ENCODE peak calls at places on chromosomes 13 and 19, in four cellular contexts. L is H1, U is SK-N-SH, D is HepG2. C is an unnamed sample.

GRCh38 chr19:10568444-10568825 is 344 bp downstream of the CDKN2D start:
- DNase-seq in L (no peak), U (no peak), D (no peak), C (no peak)

GRCh38 chr13:18959996-18960395 is 221.6 kb downstream of the TUBA3C start:
- DNase-seq in L (no peak), U (no peak), D (no peak), C (no peak)

GRCh38 chr13:44906758-44907157 is 82.5 kb downstream of the NUFIP1 start:
- DNase-seq in L (no peak), U (no peak), D (no peak), C (no peak)

GRCh38 chr19:28999733-29000433 is 213.1 kb downstream of the UQCRFS1 start:
- DNase-seq in L (no peak), U (no peak), D (no peak), C (no peak)

GRCh38 chr13:50838701-50839100 is 4.8 kb downstream of the DLEU7 start:
- DNase-seq in L (no peak), U (no peak), D (no peak), C (no peak)

GRCh38 chr19:15399234-15399515 is 19.6 kb upstream of the AKAP8 start:
- DNase-seq in L (no peak), U (no peak), D (no peak), C (no peak)

GRCh38 chr13:30371649-30372265 is 50.5 kb upstream of the UBE2L5 start:
- DNase-seq in L (no peak), U (no peak), D (peak), C (peak)

GRCh38 chr13:114043421-114044053 is 69.7 kb upstream of the C13orf46 start:
- DNase-seq in L (no peak), U (peak), D (peak), C (no peak)

GRCh38 chr19:41263042-41263849 is 926 bp upstream of the HNRNPUL1 start:
- DNase-seq in L (no peak), U (peak), D (peak), C (peak)

GRCh38 chr19:289651-290538 is 1.3 kb downstream of the PLPP2 start:
- DNase-seq in L (peak), U (peak), D (peak), C (no peak)

GRCh38 chr13:67117010-67117550 is 113.1 kb downstream of the PCDH9 start:
- DNase-seq in L (no peak), U (no peak), D (no peak), C (no peak)

GRCh38 chr13:113620036-113620435 is 35.5 kb downstream of the TFDP1 start:
- DNase-seq in L (no peak), U (peak), D (no peak), C (no peak)

GRCh38 chr13:76609643-76610042 is 276.6 kb downstream of the KCTD12 start:
- DNase-seq in L (no peak), U (no peak), D (no peak), C (no peak)

GRCh38 chr13:98796798-98797197 is 44.3 kb upstream of the SLC15A1 start:
- DNase-seq in L (no peak), U (peak), D (no peak), C (no peak)

GRCh38 chr19:43767316-43767715 is 12.6 kb upstream of the SMG9 start:
- DNase-seq in L (no peak), U (no peak), D (no peak), C (no peak)

GRCh38 chr13:41588899-41589298 is 131.5 kb downstream of the RGCC start:
- DNase-seq in L (no peak), U (no peak), D (peak), C (no peak)

GRCh38 chr19:1385816-1386215 is 2.1 kb downstream of the NDUFS7 start:
- DNase-seq in L (no peak), U (no peak), D (no peak), C (no peak)

GRCh38 chr19:19110410-19111137 is 27.7 kb downstream of the TMEM161A start:
- DNase-seq in L (no peak), U (peak), D (no peak), C (no peak)

GRCh38 chr13:99671746-99672145 is 170.5 kb downstream of the TM9SF2 start:
- DNase-seq in L (no peak), U (no peak), D (no peak), C (no peak)

GRCh38 chr13:54536112-54536511 is 1507.5 kb downstream of the OLFM4 start:
- DNase-seq in L (no peak), U (peak), D (no peak), C (no peak)

GRCh38 chr13:68261105-68261504 is 1031.0 kb upstream of the PCDH9 start:
- DNase-seq in L (peak), U (no peak), D (peak), C (no peak)

GRCh38 chr19:49910179-49910578 is 13.5 kb upstream of the IL4I1 start:
- DNase-seq in L (no peak), U (no peak), D (no peak), C (no peak)

GRCh38 chr13:34931572-34931971 is 10.5 kb upstream of the NBEA start:
- DNase-seq in L (no peak), U (no peak), D (peak), C (no peak)

GRCh38 chr13:98416408-98416807 is 160.5 kb downstream of the STK24 start:
- DNase-seq in L (no peak), U (no peak), D (no peak), C (no peak)

GRCh38 chr19:10899171-10899653 is 27.9 kb downstream of the CARM1 start:
- DNase-seq in L (no peak), U (peak), D (no peak), C (no peak)

GRCh38 chr19:33704271-33704670 is 82.5 kb downstream of the CHST8 start:
- DNase-seq in L (no peak), U (peak), D (no peak), C (no peak)

GRCh38 chr13:35851238-35851814 is 279.9 kb downstream of the DCLK1 start:
- DNase-seq in L (no peak), U (no peak), D (no peak), C (no peak)

GRCh38 chr19:10286803-10287737 is at the start of gene ICAM4:
- DNase-seq in L (no peak), U (peak), D (peak), C (no peak)

GRCh38 chr19:33487901-33488817 is 33.4 kb downstream of the PEPD start:
- DNase-seq in L (no peak), U (peak), D (no peak), C (no peak)

GRCh38 chr13:80086304-80086721 is 254.6 kb downstream of the SPRY2 start:
- DNase-seq in L (no peak), U (no peak), D (no peak), C (no peak)

GRCh38 chr13:77492982-77493381 is 42.5 kb upstream of the SCEL start:
- DNase-seq in L (no peak), U (peak), D (peak), C (no peak)

GRCh38 chr13:95391785-95392184 is 90.5 kb upstream of the ABCC4 start:
- DNase-seq in L (no peak), U (no peak), D (no peak), C (no peak)

GRCh38 chr13:38618336-38618735 is 68.5 kb upstream of the FREM2 start:
- DNase-seq in L (no peak), U (no peak), D (no peak), C (no peak)

GRCh38 chr19:58357798-58358145 is 4.5 kb upstream of the A1BG start:
- DNase-seq in L (no peak), U (no peak), D (no peak), C (no peak)

DNA sequence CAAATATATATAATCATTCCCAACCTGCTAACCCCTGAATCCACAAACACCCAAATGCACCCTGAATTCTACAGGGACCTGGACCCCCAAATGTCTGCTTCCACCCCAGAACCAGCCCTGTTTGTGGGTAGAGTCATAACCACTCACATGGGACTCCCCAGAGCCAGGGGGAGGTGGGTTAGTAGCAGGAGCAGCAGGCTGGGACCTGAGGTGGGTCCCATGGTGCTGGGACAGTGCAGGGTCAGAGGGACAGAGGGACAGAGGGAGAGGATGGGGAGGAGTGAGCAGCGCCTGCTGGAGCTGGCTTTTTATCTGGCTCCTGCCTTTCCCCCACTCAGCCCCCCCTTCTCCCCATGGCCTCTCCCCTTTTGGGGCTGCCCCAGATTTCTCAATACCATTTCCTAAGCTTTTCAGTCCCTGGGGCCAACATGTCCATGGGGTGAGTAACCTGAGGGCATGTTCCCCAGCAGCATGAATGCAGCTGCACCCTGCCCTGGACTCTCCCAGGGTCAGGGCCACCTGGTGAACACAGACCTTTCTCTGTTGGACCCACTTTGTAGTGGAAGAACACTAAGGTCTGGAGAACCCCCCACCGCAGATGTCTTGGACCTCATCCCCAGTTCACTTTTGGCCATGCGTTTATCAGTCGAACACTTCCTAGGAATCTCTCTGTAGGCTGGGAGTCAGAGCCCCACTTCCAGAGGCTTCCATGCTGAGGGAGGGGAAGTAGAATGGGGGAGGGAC is at the start of gene C3:
- DNase-seq in L (no peak), U (no peak), D (peak), C (no peak)
- TF ChIP-seq TCF12 in L (no peak), U (no peak), D (peak), C (no peak)

GRCh38 chr13:40189426-40189825 is 477.0 kb downstream of the FOXO1 start:
- DNase-seq in L (no peak), U (no peak), D (no peak), C (no peak)

GRCh38 chr13:40191186-40191980 is 475.1 kb downstream of the FOXO1 start:
- DNase-seq in L (no peak), U (no peak), D (no peak), C (no peak)

GRCh38 chr13:40189885-40190655 is 476.4 kb downstream of the FOXO1 start:
- DNase-seq in L (no peak), U (peak), D (no peak), C (no peak)

GRCh38 chr13:40192516-40193257 is 473.8 kb downstream of the FOXO1 start:
- DNase-seq in L (no peak), U (no peak), D (no peak), C (no peak)

DNA sequence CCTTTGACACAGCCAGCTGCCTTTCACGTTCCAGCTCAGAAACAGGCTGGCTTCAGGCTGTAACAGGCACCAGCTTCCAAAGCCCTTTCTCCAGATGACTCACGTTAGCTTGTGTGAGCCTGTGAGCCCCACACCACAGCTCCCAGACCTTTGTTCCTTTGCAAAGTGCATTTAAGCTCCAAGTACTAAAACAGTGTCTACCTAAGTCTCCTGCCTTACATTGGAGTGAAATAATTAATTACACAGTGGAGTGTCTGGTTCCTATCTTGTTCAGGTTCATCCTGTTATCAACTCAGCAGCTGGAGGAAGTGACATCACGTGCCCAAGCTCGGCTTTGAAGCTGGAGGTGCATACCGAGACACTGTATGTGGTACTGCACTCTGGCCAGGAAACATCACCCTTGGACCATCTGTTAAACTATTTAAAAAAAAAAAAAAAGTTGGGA is 475.8 kb downstream of the FOXO1 start:
- DNase-seq in L (no peak), U (peak), D (peak), C (no peak)
- TF ChIP-seq TCF12 in L (no peak), U (peak), D (no peak), C (no peak)

DNA sequence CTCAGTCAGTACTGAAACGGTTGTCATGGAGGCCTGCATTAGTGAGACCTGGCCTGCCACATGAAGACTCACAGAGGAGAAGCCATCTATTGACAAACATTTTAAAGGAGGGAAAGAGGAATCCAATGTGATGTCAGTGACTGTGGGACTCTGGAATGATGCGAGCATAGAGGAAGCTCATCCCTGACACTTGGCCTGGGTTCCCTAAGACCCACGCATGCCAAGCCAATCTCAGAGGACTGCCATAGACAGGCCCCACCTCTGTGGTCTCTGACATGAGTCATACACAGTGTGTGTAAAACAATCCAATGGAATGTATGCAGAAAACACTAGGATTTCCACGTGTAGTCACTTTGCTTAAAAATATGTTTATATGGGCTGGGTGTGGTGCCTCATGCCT is 7.8 kb upstream of the DPY19L3 start:
- DNase-seq in L (no peak), U (no peak), D (peak), C (no peak)
- TF ChIP-seq TCF12 in L (no peak), U (no peak), D (no peak), C (no peak)

GRCh38 chr13:21240586-21240985 is 64.1 kb downstream of the MRPL57 start:
- DNase-seq in L (no peak), U (no peak), D (no peak), C (no peak)
- TF ChIP-seq TCF12 in L (no peak), U (no peak), D (no peak), C (no peak)

GRCh38 chr19:35551091-35551810 is 5.8 kb downstream of the TMEM147 start:
- DNase-seq in L (no peak), U (no peak), D (no peak), C (no peak)

GRCh38 chr19:35549879-35550523 is 4.6 kb downstream of the TMEM147 start:
- DNase-seq in L (no peak), U (no peak), D (no peak), C (no peak)

GRCh38 chr19:35545855-35546381 is 492 bp downstream of the TMEM147 start:
- DNase-seq in L (no peak), U (peak), D (no peak), C (peak)

GRCh38 chr19:35546532-35546931 is 1.1 kb downstream of the TMEM147 start:
- DNase-seq in L (no peak), U (no peak), D (no peak), C (no peak)

DNA sequence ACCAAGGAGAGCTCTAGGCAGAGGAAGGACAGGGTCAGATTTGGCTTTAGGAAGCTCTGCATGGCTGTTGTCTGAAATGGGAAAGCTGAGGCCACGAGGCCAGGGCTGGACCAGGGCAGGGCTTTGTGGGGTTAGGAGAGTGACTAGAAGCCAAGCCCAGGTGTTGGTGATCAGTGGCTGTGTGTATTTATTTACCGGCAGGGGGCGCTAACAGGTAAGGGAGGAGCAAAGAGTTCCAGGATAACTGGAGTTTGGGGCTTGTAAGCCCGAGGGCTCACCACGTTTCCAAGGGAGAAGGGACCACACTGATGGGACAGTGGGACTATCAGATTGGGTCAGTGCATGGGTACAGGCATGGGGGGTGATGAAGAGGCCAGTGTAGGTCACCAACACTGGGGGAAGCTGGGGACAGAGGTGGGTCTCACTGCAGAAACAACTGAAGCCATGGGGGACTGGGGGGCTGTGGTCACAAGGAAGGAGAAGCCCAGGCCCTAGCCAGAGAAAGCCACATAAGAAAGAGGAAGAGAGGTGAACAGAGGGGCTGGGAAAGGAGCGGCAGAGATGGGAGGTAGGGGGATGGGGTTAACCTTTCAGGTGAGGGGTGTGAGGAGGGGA is 3.9 kb downstream of the TMEM147 start:
- DNase-seq in L (no peak), U (peak), D (peak), C (no peak)
- TF ChIP-seq TCF12 in L (peak), U (no peak), D (no peak), C (no peak)